ENCODE peak calls at places on chromosomes 3 and 15, in eight cellular contexts. One of them, this sample, is unnamed.

GRCh38 chr3:159870723-159871122 is 117.9 kb upstream of the IL12A start:
- DNase-seq in AG09309: no peak
- DNase-seq in HFFc6: no peak
- DNase-seq in OCI-LY7: no peak
- DNase-seq in heart right ventricle: no peak
- DNase-seq in foreskin keratinocyte: no peak
- DNase-seq in GM20000: no peak
- DNase-seq in MM.1S: no peak
- DNase-seq in this sample: no peak

GRCh38 chr3:124650798-124651197 is 79.5 kb upstream of the UMPS start:
- DNase-seq in AG09309: no peak
- DNase-seq in HFFc6: no peak
- DNase-seq in OCI-LY7: no peak
- DNase-seq in heart right ventricle: no peak
- DNase-seq in foreskin keratinocyte: no peak
- DNase-seq in GM20000: peak; percentile 56
- DNase-seq in MM.1S: no peak
- DNase-seq in this sample: peak; percentile 51

GRCh38 chr3:56801151-56801596 is 575 bp downstream of the ARHGEF3 start:
- DNase-seq in AG09309: no peak
- DNase-seq in HFFc6: no peak
- DNase-seq in OCI-LY7: peak; percentile 27
- DNase-seq in heart right ventricle: no peak
- DNase-seq in foreskin keratinocyte: peak; percentile 35
- DNase-seq in GM20000: peak; percentile 25
- DNase-seq in MM.1S: peak; percentile 33
- DNase-seq in this sample: no peak

GRCh38 chr3:145899229-145899628 is 261.8 kb downstream of the PLOD2 start:
- DNase-seq in AG09309: no peak
- DNase-seq in HFFc6: no peak
- DNase-seq in OCI-LY7: no peak
- DNase-seq in heart right ventricle: no peak
- DNase-seq in foreskin keratinocyte: no peak
- DNase-seq in GM20000: no peak
- DNase-seq in MM.1S: no peak
- DNase-seq in this sample: no peak

GRCh38 chr15:61879219-61879618 is 181.0 kb downstream of the VPS13C start:
- DNase-seq in AG09309: no peak
- DNase-seq in HFFc6: no peak
- DNase-seq in OCI-LY7: no peak
- DNase-seq in heart right ventricle: no peak
- DNase-seq in foreskin keratinocyte: no peak
- DNase-seq in GM20000: no peak
- DNase-seq in MM.1S: no peak
- DNase-seq in this sample: no peak

GRCh38 chr3:133490468-133491351 is 82.8 kb upstream of the CDV3 start:
- DNase-seq in AG09309: no peak
- DNase-seq in HFFc6: no peak
- DNase-seq in OCI-LY7: peak; percentile 96
- DNase-seq in heart right ventricle: no peak
- DNase-seq in foreskin keratinocyte: no peak
- DNase-seq in GM20000: peak; percentile 70
- DNase-seq in MM.1S: peak; percentile 55
- DNase-seq in this sample: peak; percentile 74

GRCh38 chr3:60935709-60936108 is 315.5 kb downstream of the FHIT start:
- DNase-seq in AG09309: peak; percentile 34
- DNase-seq in HFFc6: peak; percentile 83
- DNase-seq in OCI-LY7: no peak
- DNase-seq in heart right ventricle: no peak
- DNase-seq in foreskin keratinocyte: peak; percentile 84
- DNase-seq in GM20000: no peak
- DNase-seq in MM.1S: no peak
- DNase-seq in this sample: no peak

GRCh38 chr3:171804618-171805389 is 5.5 kb downstream of the PLD1 start:
- DNase-seq in AG09309: no peak
- DNase-seq in HFFc6: no peak
- DNase-seq in OCI-LY7: no peak
- DNase-seq in heart right ventricle: peak; percentile 61
- DNase-seq in foreskin keratinocyte: no peak
- DNase-seq in GM20000: no peak
- DNase-seq in MM.1S: no peak
- DNase-seq in this sample: no peak

GRCh38 chr15:62907275-62907674 is 135.3 kb upstream of the TPM1 start:
- DNase-seq in AG09309: no peak
- DNase-seq in HFFc6: no peak
- DNase-seq in OCI-LY7: no peak
- DNase-seq in heart right ventricle: no peak
- DNase-seq in foreskin keratinocyte: no peak
- DNase-seq in GM20000: no peak
- DNase-seq in MM.1S: no peak
- DNase-seq in this sample: no peak

GRCh38 chr3:98971183-98971681 is 69.7 kb upstream of the DCBLD2 start:
- DNase-seq in AG09309: no peak
- DNase-seq in HFFc6: peak; percentile 89
- DNase-seq in OCI-LY7: no peak
- DNase-seq in heart right ventricle: no peak
- DNase-seq in foreskin keratinocyte: peak; percentile 100
- DNase-seq in GM20000: no peak
- DNase-seq in MM.1S: no peak
- DNase-seq in this sample: no peak

GRCh38 chr3:47824541-47825473 is 21.9 kb downstream of the DHX30 start:
- DNase-seq in AG09309: peak; percentile 33
- DNase-seq in HFFc6: peak; percentile 69
- DNase-seq in OCI-LY7: peak; percentile 87
- DNase-seq in heart right ventricle: peak; percentile 56
- DNase-seq in foreskin keratinocyte: peak; percentile 72
- DNase-seq in GM20000: peak; percentile 97
- DNase-seq in MM.1S: peak; percentile 84
- DNase-seq in this sample: peak; percentile 96

GRCh38 chr3:190562866-190563525 is 49.1 kb downstream of the IL1RAP start:
- DNase-seq in AG09309: no peak
- DNase-seq in HFFc6: no peak
- DNase-seq in OCI-LY7: no peak
- DNase-seq in heart right ventricle: no peak
- DNase-seq in foreskin keratinocyte: no peak
- DNase-seq in GM20000: no peak
- DNase-seq in MM.1S: peak; percentile 49
- DNase-seq in this sample: no peak

GRCh38 chr15:52427804-52428203 is 100.9 kb downstream of the MYO5A start:
- DNase-seq in AG09309: peak; percentile 57
- DNase-seq in HFFc6: peak; percentile 74
- DNase-seq in OCI-LY7: no peak
- DNase-seq in heart right ventricle: no peak
- DNase-seq in foreskin keratinocyte: peak; percentile 53
- DNase-seq in GM20000: peak; percentile 30
- DNase-seq in MM.1S: no peak
- DNase-seq in this sample: peak; percentile 25

GRCh38 chr3:30650348-30650995 is 44.1 kb downstream of the TGFBR2 start:
- DNase-seq in AG09309: no peak
- DNase-seq in HFFc6: no peak
- DNase-seq in OCI-LY7: no peak
- DNase-seq in heart right ventricle: no peak
- DNase-seq in foreskin keratinocyte: no peak
- DNase-seq in GM20000: no peak
- DNase-seq in MM.1S: no peak
- DNase-seq in this sample: no peak

GRCh38 chr3:78023257-78023656 is 983.4 kb downstream of the ROBO2 start:
- DNase-seq in AG09309: no peak
- DNase-seq in HFFc6: no peak
- DNase-seq in OCI-LY7: no peak
- DNase-seq in heart right ventricle: no peak
- DNase-seq in foreskin keratinocyte: no peak
- DNase-seq in GM20000: no peak
- DNase-seq in MM.1S: no peak
- DNase-seq in this sample: no peak

GRCh38 chr15:70722266-70723123 is 40.9 kb downstream of the UACA start:
- DNase-seq in AG09309: no peak
- DNase-seq in HFFc6: peak; percentile 56
- DNase-seq in OCI-LY7: peak; percentile 45
- DNase-seq in heart right ventricle: no peak
- DNase-seq in foreskin keratinocyte: no peak
- DNase-seq in GM20000: peak; percentile 53
- DNase-seq in MM.1S: peak; percentile 55
- DNase-seq in this sample: peak; percentile 43

DNA sequence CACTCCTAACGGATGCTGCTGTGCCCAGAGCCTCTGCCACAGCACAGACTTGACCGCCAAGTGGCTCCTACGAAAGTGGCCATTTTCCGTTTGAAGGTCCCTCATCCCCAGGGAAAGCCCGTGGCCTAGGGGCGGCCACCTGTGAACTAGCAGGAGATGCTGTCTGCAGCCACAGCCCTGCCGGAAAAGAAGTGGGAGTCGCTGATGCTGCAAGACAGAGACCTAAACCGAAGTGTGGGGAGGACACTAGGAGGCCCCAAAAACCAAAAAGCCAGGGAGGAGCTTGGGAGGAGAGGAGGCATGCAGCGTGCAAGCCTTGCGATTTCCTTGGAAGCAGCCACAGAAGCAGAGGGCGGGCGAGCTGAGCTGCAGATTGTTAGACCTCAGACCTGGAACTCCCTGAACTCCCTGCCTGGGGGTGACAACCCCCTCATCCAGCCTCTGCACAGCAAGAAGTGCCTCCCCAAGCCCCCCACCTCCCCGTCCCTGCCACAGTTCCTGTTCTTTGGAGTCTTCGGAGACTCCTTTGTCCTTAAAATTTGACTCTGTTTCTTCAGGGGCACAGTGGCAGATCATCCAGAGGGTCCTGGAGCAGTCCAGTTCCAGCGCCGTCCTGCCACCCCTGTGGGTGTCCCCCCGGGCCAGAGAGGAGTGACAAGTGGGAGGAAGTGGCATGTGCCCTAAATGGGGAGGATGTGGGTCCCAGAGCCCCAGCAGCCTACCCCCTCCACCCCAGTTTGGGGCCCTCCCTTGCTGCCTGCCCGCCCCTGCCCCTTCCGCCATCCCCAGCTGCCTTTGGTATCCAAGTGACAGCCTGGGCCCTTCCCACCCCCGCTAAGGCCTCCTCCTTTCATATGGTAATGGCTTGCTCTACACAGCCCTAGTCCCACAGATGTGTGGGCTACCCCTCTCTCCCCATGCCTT is 43.7 kb downstream of the KLHL25 start:
- DNase-seq in AG09309: no peak
- DNase-seq in HFFc6: no peak
- DNase-seq in OCI-LY7: no peak
- DNase-seq in heart right ventricle: no peak
- DNase-seq in foreskin keratinocyte: no peak
- DNase-seq in GM20000: no peak
- DNase-seq in MM.1S: no peak
- DNase-seq in this sample: no peak
- TF ChIP-seq CTCF in AG09309: no peak
- TF ChIP-seq CTCF in HFFc6: no peak
- TF ChIP-seq CTCF in OCI-LY7: no peak
- TF ChIP-seq CTCF in heart right ventricle: no peak
- TF ChIP-seq CTCF in foreskin keratinocyte: peak; percentile 10
- TF ChIP-seq CTCF in GM20000: no peak
- TF ChIP-seq CTCF in MM.1S: no peak
- TF ChIP-seq CTCF in this sample: no peak

DNA sequence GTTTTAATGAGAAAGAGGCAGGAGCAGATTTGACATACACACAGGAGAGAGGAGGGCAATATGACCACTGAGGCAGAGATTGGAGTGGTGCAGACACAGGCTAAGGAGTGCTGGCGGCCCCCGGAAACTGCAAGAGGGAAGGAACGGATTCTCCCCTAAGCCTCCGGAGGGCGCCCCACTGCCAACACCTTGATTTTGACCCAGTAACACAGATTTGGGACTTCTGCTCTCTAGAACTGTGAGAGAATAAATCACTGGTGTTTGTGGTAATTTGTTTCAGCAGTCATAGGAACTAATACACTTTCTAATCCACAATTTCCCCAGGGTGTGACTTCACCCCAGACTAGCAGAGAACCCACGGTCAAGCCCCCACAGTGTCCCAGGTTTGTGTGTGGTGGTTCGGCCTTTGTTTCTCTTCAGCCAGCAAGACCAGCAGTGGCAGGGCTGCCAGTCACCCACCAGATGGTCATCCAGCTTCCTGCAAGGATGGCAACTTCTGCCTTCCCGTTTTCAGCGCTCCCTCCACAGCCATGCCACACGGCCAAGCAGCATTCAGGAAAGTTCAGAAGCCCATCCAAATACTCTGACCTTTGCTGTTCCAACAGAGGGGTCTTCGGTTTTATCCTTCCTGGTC is 23.6 kb upstream of the TSPAN3 start:
- DNase-seq in AG09309: no peak
- DNase-seq in HFFc6: no peak
- DNase-seq in OCI-LY7: peak; percentile 12
- DNase-seq in heart right ventricle: no peak
- DNase-seq in foreskin keratinocyte: no peak
- DNase-seq in GM20000: no peak
- DNase-seq in MM.1S: no peak
- DNase-seq in this sample: no peak
- TF ChIP-seq CTCF in AG09309: peak; percentile 28
- TF ChIP-seq CTCF in HFFc6: peak; percentile 60
- TF ChIP-seq CTCF in OCI-LY7: peak; percentile 66
- TF ChIP-seq CTCF in heart right ventricle: no peak
- TF ChIP-seq CTCF in foreskin keratinocyte: peak; percentile 43
- TF ChIP-seq CTCF in GM20000: no peak
- TF ChIP-seq CTCF in MM.1S: peak; percentile 25
- TF ChIP-seq CTCF in this sample: no peak

DNA sequence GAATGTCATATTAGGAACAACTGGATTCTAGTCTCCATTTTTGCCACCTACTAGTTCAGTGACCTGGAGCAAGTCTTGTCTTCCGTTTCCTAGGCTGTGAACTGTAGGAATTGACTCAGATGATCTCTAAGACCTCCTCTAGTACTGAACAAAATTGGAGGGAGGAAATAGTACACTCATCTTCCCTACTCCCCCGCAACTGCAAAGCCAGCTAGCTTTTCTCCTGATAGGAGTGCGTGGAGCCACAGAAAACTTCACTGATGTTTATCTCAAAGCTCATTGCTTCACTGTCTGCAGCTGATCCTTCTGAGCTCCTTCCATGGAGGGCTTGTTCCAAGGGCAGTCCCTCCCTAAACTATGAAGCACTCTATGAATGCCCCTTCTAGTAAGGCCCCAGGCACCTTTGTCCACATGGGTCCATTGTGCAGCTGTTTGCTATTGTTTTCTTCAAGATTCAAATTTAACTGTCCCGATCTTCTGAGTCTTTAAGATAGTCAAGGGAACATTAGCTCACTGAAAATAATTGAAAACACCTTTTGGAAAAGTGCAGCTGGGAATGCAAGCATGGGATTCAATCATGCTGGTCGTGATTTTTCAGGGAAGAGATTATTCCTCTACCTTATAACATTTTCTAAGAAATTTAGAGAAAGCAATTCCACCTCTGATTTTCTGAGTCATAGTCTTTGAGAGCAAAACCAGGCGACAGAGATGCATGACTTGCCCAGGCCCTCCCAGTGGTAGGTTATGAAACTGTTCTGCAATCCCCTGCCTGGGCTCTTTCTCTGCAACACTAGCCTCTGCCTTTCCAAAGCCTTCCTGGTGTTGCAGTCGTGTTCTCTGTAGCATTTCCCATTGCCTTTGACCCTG is 24.3 kb downstream of the FILIP1L start:
- DNase-seq in AG09309: no peak
- DNase-seq in HFFc6: peak; percentile 72
- DNase-seq in OCI-LY7: no peak
- DNase-seq in heart right ventricle: peak; percentile 17
- DNase-seq in foreskin keratinocyte: peak; percentile 34
- DNase-seq in GM20000: peak; percentile 28
- DNase-seq in MM.1S: no peak
- DNase-seq in this sample: peak; percentile 21
- TF ChIP-seq CTCF in AG09309: peak; percentile 71
- TF ChIP-seq CTCF in HFFc6: peak; percentile 83
- TF ChIP-seq CTCF in OCI-LY7: peak; percentile 39
- TF ChIP-seq CTCF in heart right ventricle: no peak
- TF ChIP-seq CTCF in foreskin keratinocyte: peak; percentile 65
- TF ChIP-seq CTCF in GM20000: peak; percentile 20
- TF ChIP-seq CTCF in MM.1S: peak; percentile 27
- TF ChIP-seq CTCF in this sample: peak; percentile 39

GRCh38 chr15:78000089-78000926 is 77.2 kb downstream of the TBC1D2B start:
- DNase-seq in AG09309: no peak
- DNase-seq in HFFc6: peak; percentile 22
- DNase-seq in OCI-LY7: peak; percentile 90
- DNase-seq in heart right ventricle: peak; percentile 57
- DNase-seq in foreskin keratinocyte: peak; percentile 35
- DNase-seq in GM20000: peak; percentile 61
- DNase-seq in MM.1S: peak; percentile 75
- DNase-seq in this sample: peak; percentile 77
- TF ChIP-seq CTCF in AG09309: peak; percentile 47
- TF ChIP-seq CTCF in HFFc6: peak; percentile 65
- TF ChIP-seq CTCF in OCI-LY7: peak; percentile 84
- TF ChIP-seq CTCF in heart right ventricle: peak; percentile 60
- TF ChIP-seq CTCF in foreskin keratinocyte: peak; percentile 82
- TF ChIP-seq CTCF in GM20000: peak; percentile 58
- TF ChIP-seq CTCF in MM.1S: peak; percentile 72
- TF ChIP-seq CTCF in this sample: peak; percentile 93